ENCODE peak calls at places on chromosomes 6 and 20, in seven cellular contexts. One of them, this sample, is unnamed.

GRCh38 chr6:43508481-43509141 is 1.5 kb downstream of the LRRC73 start:
- DNase-seq in PC-3: no peak
- DNase-seq in CD8-positive, alpha-beta T cell: no peak
- DNase-seq in CD4-positive, CD25-positive, alpha-beta regulatory T cell: no peak
- DNase-seq in breast epithelium: no peak
- DNase-seq in AG04450: no peak
- DNase-seq in pancreas: no peak
- DNase-seq in this sample: no peak

GRCh38 chr6:154404791-154405400 is 48.3 kb upstream of the IPCEF1 start:
- DNase-seq in AG04450: no peak
- DNase-seq in pancreas: no peak
- DNase-seq in CD4-positive, CD25-positive, alpha-beta regulatory T cell: no peak
- DNase-seq in PC-3: no peak
- DNase-seq in breast epithelium: no peak
- DNase-seq in CD8-positive, alpha-beta T cell: no peak
- DNase-seq in this sample: peak; percentile 59

GRCh38 chr6:38020593-38020992 is 201.1 kb downstream of the ZFAND3 start:
- DNase-seq in breast epithelium: no peak
- DNase-seq in AG04450: no peak
- DNase-seq in PC-3: no peak
- DNase-seq in CD4-positive, CD25-positive, alpha-beta regulatory T cell: no peak
- DNase-seq in pancreas: no peak
- DNase-seq in CD8-positive, alpha-beta T cell: no peak
- DNase-seq in this sample: peak; percentile 62

GRCh38 chr6:145015739-145016558 is 719.4 kb downstream of the EPM2A start:
- DNase-seq in breast epithelium: no peak
- DNase-seq in CD8-positive, alpha-beta T cell: no peak
- DNase-seq in AG04450: peak; percentile 72
- DNase-seq in pancreas: no peak
- DNase-seq in CD4-positive, CD25-positive, alpha-beta regulatory T cell: no peak
- DNase-seq in PC-3: peak; percentile 88
- DNase-seq in this sample: peak; percentile 68

GRCh38 chr20:52105045-52105572 is 86.5 kb downstream of the ZFP64 start:
- DNase-seq in AG04450: no peak
- DNase-seq in PC-3: no peak
- DNase-seq in breast epithelium: no peak
- DNase-seq in CD4-positive, CD25-positive, alpha-beta regulatory T cell: no peak
- DNase-seq in pancreas: no peak
- DNase-seq in CD8-positive, alpha-beta T cell: no peak
- DNase-seq in this sample: peak; percentile 89

GRCh38 chr20:49676581-49677291 is 36.9 kb downstream of the B4GALT5 start:
- DNase-seq in PC-3: peak; percentile 94
- DNase-seq in pancreas: no peak
- DNase-seq in CD4-positive, CD25-positive, alpha-beta regulatory T cell: no peak
- DNase-seq in CD8-positive, alpha-beta T cell: no peak
- DNase-seq in AG04450: no peak
- DNase-seq in breast epithelium: no peak
- DNase-seq in this sample: no peak

GRCh38 chr6:108113557-108114519 is 39.3 kb upstream of the OSTM1 start:
- DNase-seq in PC-3: peak; percentile 64
- DNase-seq in AG04450: peak; percentile 8
- DNase-seq in CD8-positive, alpha-beta T cell: no peak
- DNase-seq in pancreas: peak; percentile 64
- DNase-seq in CD4-positive, CD25-positive, alpha-beta regulatory T cell: no peak
- DNase-seq in breast epithelium: no peak
- DNase-seq in this sample: peak; percentile 98

GRCh38 chr6:164347455-164347854 is 932.9 kb downstream of the QKI start:
- DNase-seq in CD8-positive, alpha-beta T cell: no peak
- DNase-seq in PC-3: no peak
- DNase-seq in breast epithelium: no peak
- DNase-seq in AG04450: no peak
- DNase-seq in CD4-positive, CD25-positive, alpha-beta regulatory T cell: no peak
- DNase-seq in pancreas: no peak
- DNase-seq in this sample: no peak

GRCh38 chr6:43798688-43799444 is 28.9 kb downstream of the VEGFA start:
- DNase-seq in AG04450: no peak
- DNase-seq in CD4-positive, CD25-positive, alpha-beta regulatory T cell: no peak
- DNase-seq in PC-3: peak; percentile 97
- DNase-seq in CD8-positive, alpha-beta T cell: no peak
- DNase-seq in breast epithelium: peak; percentile 87
- DNase-seq in pancreas: peak; percentile 81
- DNase-seq in this sample: no peak

GRCh38 chr20:34365765-34366213 is 2.7 kb downstream of the ITCH start:
- DNase-seq in AG04450: no peak
- DNase-seq in breast epithelium: no peak
- DNase-seq in CD8-positive, alpha-beta T cell: no peak
- DNase-seq in PC-3: no peak
- DNase-seq in CD4-positive, CD25-positive, alpha-beta regulatory T cell: no peak
- DNase-seq in pancreas: no peak
- DNase-seq in this sample: no peak

GRCh38 chr6:90249458-90249857 is 47.2 kb downstream of the BACH2 start:
- DNase-seq in AG04450: no peak
- DNase-seq in PC-3: no peak
- DNase-seq in breast epithelium: no peak
- DNase-seq in CD8-positive, alpha-beta T cell: no peak
- DNase-seq in CD4-positive, CD25-positive, alpha-beta regulatory T cell: no peak
- DNase-seq in pancreas: no peak
- DNase-seq in this sample: no peak

GRCh38 chr6:139881251-139881650 is 506.8 kb upstream of the CITED2 start:
- DNase-seq in pancreas: no peak
- DNase-seq in CD4-positive, CD25-positive, alpha-beta regulatory T cell: no peak
- DNase-seq in PC-3: no peak
- DNase-seq in breast epithelium: no peak
- DNase-seq in AG04450: no peak
- DNase-seq in CD8-positive, alpha-beta T cell: no peak
- DNase-seq in this sample: no peak

GRCh38 chr6:159169193-159169555 is at the start of gene FNDC1:
- DNase-seq in pancreas: peak; percentile 80
- DNase-seq in PC-3: no peak
- DNase-seq in breast epithelium: no peak
- DNase-seq in CD4-positive, CD25-positive, alpha-beta regulatory T cell: peak; percentile 27
- DNase-seq in AG04450: no peak
- DNase-seq in CD8-positive, alpha-beta T cell: no peak
- DNase-seq in this sample: peak; percentile 96

GRCh38 chr20:1833216-1833615 is 62.0 kb upstream of the SIRPA start:
- DNase-seq in pancreas: no peak
- DNase-seq in CD8-positive, alpha-beta T cell: no peak
- DNase-seq in AG04450: no peak
- DNase-seq in breast epithelium: no peak
- DNase-seq in CD4-positive, CD25-positive, alpha-beta regulatory T cell: no peak
- DNase-seq in PC-3: no peak
- DNase-seq in this sample: no peak

GRCh38 chr6:123587838-123588545 is 48.8 kb downstream of the TRDN start:
- DNase-seq in AG04450: no peak
- DNase-seq in PC-3: no peak
- DNase-seq in pancreas: no peak
- DNase-seq in CD4-positive, CD25-positive, alpha-beta regulatory T cell: no peak
- DNase-seq in CD8-positive, alpha-beta T cell: no peak
- DNase-seq in breast epithelium: no peak
- DNase-seq in this sample: no peak

GRCh38 chr6:52337633-52338290 is 24.2 kb upstream of the PAQR8 start:
- DNase-seq in CD4-positive, CD25-positive, alpha-beta regulatory T cell: no peak
- DNase-seq in AG04450: no peak
- DNase-seq in CD8-positive, alpha-beta T cell: no peak
- DNase-seq in PC-3: peak; percentile 58
- DNase-seq in pancreas: no peak
- DNase-seq in breast epithelium: no peak
- DNase-seq in this sample: no peak

GRCh38 chr20:38001173-38001875 is 31.9 kb downstream of the TTI1 start:
- DNase-seq in PC-3: peak; percentile 85
- DNase-seq in pancreas: no peak
- DNase-seq in AG04450: peak; percentile 37
- DNase-seq in CD8-positive, alpha-beta T cell: no peak
- DNase-seq in CD4-positive, CD25-positive, alpha-beta regulatory T cell: no peak
- DNase-seq in breast epithelium: no peak
- DNase-seq in this sample: peak; percentile 97

GRCh38 chr6:27474172-27474465 is 1.2 kb upstream of the ZNF184 start:
- DNase-seq in pancreas: no peak
- DNase-seq in breast epithelium: no peak
- DNase-seq in CD4-positive, CD25-positive, alpha-beta regulatory T cell: no peak
- DNase-seq in PC-3: no peak
- DNase-seq in CD8-positive, alpha-beta T cell: no peak
- DNase-seq in AG04450: no peak
- DNase-seq in this sample: no peak

GRCh38 chr6:158143700-158144099 is 24.4 kb downstream of the SERAC1 start:
- DNase-seq in CD8-positive, alpha-beta T cell: no peak
- DNase-seq in AG04450: no peak
- DNase-seq in pancreas: no peak
- DNase-seq in CD4-positive, CD25-positive, alpha-beta regulatory T cell: no peak
- DNase-seq in PC-3: peak; percentile 30
- DNase-seq in breast epithelium: no peak
- DNase-seq in this sample: peak; percentile 51

GRCh38 chr20:22768779-22769178 is 184.4 kb upstream of the FOXA2 start:
- DNase-seq in pancreas: no peak
- DNase-seq in breast epithelium: no peak
- DNase-seq in CD4-positive, CD25-positive, alpha-beta regulatory T cell: no peak
- DNase-seq in CD8-positive, alpha-beta T cell: no peak
- DNase-seq in PC-3: peak; percentile 74
- DNase-seq in AG04450: no peak
- DNase-seq in this sample: no peak

GRCh38 chr6:41411961-41412360 is 76.6 kb downstream of the NCR2 start:
- DNase-seq in CD8-positive, alpha-beta T cell: no peak
- DNase-seq in breast epithelium: no peak
- DNase-seq in CD4-positive, CD25-positive, alpha-beta regulatory T cell: no peak
- DNase-seq in AG04450: no peak
- DNase-seq in pancreas: no peak
- DNase-seq in PC-3: no peak
- DNase-seq in this sample: no peak

GRCh38 chr6:41406821-41407787 is 71.7 kb downstream of the NCR2 start:
- DNase-seq in pancreas: no peak
- DNase-seq in AG04450: no peak
- DNase-seq in CD4-positive, CD25-positive, alpha-beta regulatory T cell: no peak
- DNase-seq in PC-3: no peak
- DNase-seq in CD8-positive, alpha-beta T cell: no peak
- DNase-seq in breast epithelium: no peak
- DNase-seq in this sample: peak; percentile 85

GRCh38 chr6:41408576-41408975 is 73.2 kb downstream of the NCR2 start:
- DNase-seq in AG04450: no peak
- DNase-seq in PC-3: no peak
- DNase-seq in breast epithelium: no peak
- DNase-seq in pancreas: no peak
- DNase-seq in CD8-positive, alpha-beta T cell: no peak
- DNase-seq in CD4-positive, CD25-positive, alpha-beta regulatory T cell: no peak
- DNase-seq in this sample: no peak

GRCh38 chr6:41408982-41409381 is 73.6 kb downstream of the NCR2 start:
- DNase-seq in CD8-positive, alpha-beta T cell: no peak
- DNase-seq in breast epithelium: no peak
- DNase-seq in pancreas: no peak
- DNase-seq in AG04450: no peak
- DNase-seq in CD4-positive, CD25-positive, alpha-beta regulatory T cell: no peak
- DNase-seq in PC-3: no peak
- DNase-seq in this sample: no peak

GRCh38 chr6:41409489-41409888 is 74.1 kb downstream of the NCR2 start:
- DNase-seq in AG04450: no peak
- DNase-seq in breast epithelium: no peak
- DNase-seq in PC-3: no peak
- DNase-seq in pancreas: no peak
- DNase-seq in CD8-positive, alpha-beta T cell: no peak
- DNase-seq in CD4-positive, CD25-positive, alpha-beta regulatory T cell: no peak
- DNase-seq in this sample: no peak
- H3K27me3 ChIP-seq in AG04450: peaks cover 39% of the 10 kb centered on the region
- H3K27me3 ChIP-seq in breast epithelium: peaks cover 4% of the 10 kb centered on the region
- H3K27me3 ChIP-seq in PC-3: peaks cover 55% of the 10 kb centered on the region
- H3K27me3 ChIP-seq in pancreas: no peaks in the 10 kb centered on the region
- H3K27me3 ChIP-seq in CD8-positive, alpha-beta T cell: no peaks in the 10 kb centered on the region
- H3K27me3 ChIP-seq in CD4-positive, CD25-positive, alpha-beta regulatory T cell: peaks cover 2% of the 10 kb centered on the region
- H3K27me3 ChIP-seq in this sample: peaks cover 19% of the 10 kb centered on the region

GRCh38 chr6:74434165-74434564 is 738.2 kb downstream of the CD109 start:
- DNase-seq in CD4-positive, CD25-positive, alpha-beta regulatory T cell: no peak
- DNase-seq in PC-3: no peak
- DNase-seq in breast epithelium: no peak
- DNase-seq in CD8-positive, alpha-beta T cell: no peak
- DNase-seq in AG04450: no peak
- DNase-seq in pancreas: no peak
- DNase-seq in this sample: peak; percentile 5

DNA sequence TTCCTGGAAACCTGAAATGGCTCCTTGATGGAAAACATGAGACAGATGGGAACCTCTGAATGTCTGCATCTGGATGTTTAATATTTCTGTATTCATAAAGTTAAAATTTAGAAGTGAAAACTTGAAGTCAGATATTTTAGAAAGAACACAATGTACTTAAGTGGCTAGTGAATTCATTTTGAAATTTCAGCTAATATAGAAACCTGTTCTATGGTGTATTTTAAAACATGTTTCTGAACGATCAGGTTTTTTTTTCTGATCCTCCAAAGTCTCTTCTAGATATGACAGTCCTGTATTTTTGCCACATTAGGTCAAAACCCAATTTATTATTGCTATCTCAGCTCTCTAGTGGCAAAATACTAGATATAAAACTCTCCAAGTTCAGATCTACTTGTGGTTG is 743.4 kb downstream of the CD109 start:
- DNase-seq in CD4-positive, CD25-positive, alpha-beta regulatory T cell: no peak
- DNase-seq in PC-3: no peak
- DNase-seq in pancreas: no peak
- DNase-seq in AG04450: no peak
- DNase-seq in CD8-positive, alpha-beta T cell: no peak
- DNase-seq in breast epithelium: no peak
- DNase-seq in this sample: no peak
- H3K4me3 ChIP-seq in CD4-positive, CD25-positive, alpha-beta regulatory T cell: no peak overlapping the region
- H3K4me3 ChIP-seq in PC-3: no peak overlapping the region
- H3K4me3 ChIP-seq in pancreas: no peak overlapping the region
- H3K4me3 ChIP-seq in AG04450: no peak overlapping the region
- H3K4me3 ChIP-seq in CD8-positive, alpha-beta T cell: no peak overlapping the region
- H3K4me3 ChIP-seq in breast epithelium: no peak overlapping the region
- H3K4me3 ChIP-seq in this sample: no peak overlapping the region

GRCh38 chr6:53929340-53930120 is 134.7 kb downstream of the LRRC1 start:
- DNase-seq in pancreas: no peak
- DNase-seq in CD4-positive, CD25-positive, alpha-beta regulatory T cell: no peak
- DNase-seq in AG04450: no peak
- DNase-seq in CD8-positive, alpha-beta T cell: no peak
- DNase-seq in PC-3: no peak
- DNase-seq in breast epithelium: no peak
- DNase-seq in this sample: no peak

GRCh38 chr6:53931086-53931485 is 136.3 kb downstream of the LRRC1 start:
- DNase-seq in CD8-positive, alpha-beta T cell: no peak
- DNase-seq in AG04450: no peak
- DNase-seq in CD4-positive, CD25-positive, alpha-beta regulatory T cell: no peak
- DNase-seq in breast epithelium: no peak
- DNase-seq in pancreas: no peak
- DNase-seq in PC-3: no peak
- DNase-seq in this sample: no peak

GRCh38 chr6:53930330-53930729 is 135.5 kb downstream of the LRRC1 start:
- DNase-seq in CD4-positive, CD25-positive, alpha-beta regulatory T cell: no peak
- DNase-seq in PC-3: no peak
- DNase-seq in breast epithelium: no peak
- DNase-seq in pancreas: no peak
- DNase-seq in AG04450: no peak
- DNase-seq in CD8-positive, alpha-beta T cell: no peak
- DNase-seq in this sample: no peak

GRCh38 chr6:53934013-53934412 is 139.2 kb downstream of the LRRC1 start:
- DNase-seq in CD4-positive, CD25-positive, alpha-beta regulatory T cell: no peak
- DNase-seq in PC-3: peak; percentile 19
- DNase-seq in AG04450: no peak
- DNase-seq in CD8-positive, alpha-beta T cell: no peak
- DNase-seq in breast epithelium: no peak
- DNase-seq in pancreas: no peak
- DNase-seq in this sample: no peak

GRCh38 chr6:53932502-53932901 is 137.7 kb downstream of the LRRC1 start:
- DNase-seq in breast epithelium: no peak
- DNase-seq in pancreas: no peak
- DNase-seq in AG04450: no peak
- DNase-seq in CD8-positive, alpha-beta T cell: no peak
- DNase-seq in CD4-positive, CD25-positive, alpha-beta regulatory T cell: no peak
- DNase-seq in PC-3: no peak
- DNase-seq in this sample: no peak
- H3K27ac ChIP-seq in breast epithelium: no peak overlapping the region
- H3K27ac ChIP-seq in pancreas: no peak overlapping the region
- H3K27ac ChIP-seq in AG04450: no peak overlapping the region
- H3K27ac ChIP-seq in CD8-positive, alpha-beta T cell: no peak overlapping the region
- H3K27ac ChIP-seq in CD4-positive, CD25-positive, alpha-beta regulatory T cell: no peak overlapping the region
- H3K27ac ChIP-seq in PC-3: no peak overlapping the region
- H3K27ac ChIP-seq in this sample: no peak overlapping the region

GRCh38 chr6:135212935-135213334 is 31.8 kb downstream of the MYB start:
- DNase-seq in pancreas: no peak
- DNase-seq in CD8-positive, alpha-beta T cell: no peak
- DNase-seq in AG04450: no peak
- DNase-seq in CD4-positive, CD25-positive, alpha-beta regulatory T cell: no peak
- DNase-seq in PC-3: peak; percentile 64
- DNase-seq in breast epithelium: no peak
- DNase-seq in this sample: no peak
- H3K27me3 ChIP-seq in pancreas: no peaks in the 10 kb centered on the region
- H3K27me3 ChIP-seq in CD8-positive, alpha-beta T cell: no peaks in the 10 kb centered on the region
- H3K27me3 ChIP-seq in AG04450: no peaks in the 10 kb centered on the region
- H3K27me3 ChIP-seq in CD4-positive, CD25-positive, alpha-beta regulatory T cell: no peaks in the 10 kb centered on the region
- H3K27me3 ChIP-seq in PC-3: no peaks in the 10 kb centered on the region
- H3K27me3 ChIP-seq in breast epithelium: no peaks in the 10 kb centered on the region
- H3K27me3 ChIP-seq in this sample: no peaks in the 10 kb centered on the region